ENCODE peak calls at places on chromosomes 5 and 9, in five cellular contexts. J is stomach, H is endothelial cell of umbilical vein, Q is Peyer's patch, A is right lobe of liver. P is an unnamed sample.

GRCh38 chr9:83932001-83932400 is 10.8 kb upstream of the KIF27 start:
- DNase-seq in J (no peak), H (no peak), Q (no peak), A (no peak), P (no peak)

GRCh38 chr5:80864109-80864508 is 96.1 kb upstream of the RASGRF2 start:
- DNase-seq in J (no peak), H (no peak), Q (no peak), A (no peak), P (no peak)

GRCh38 chr9:37941253-37941652 is 37.3 kb upstream of the SLC25A51 start:
- DNase-seq in J (no peak), H (no peak), Q (no peak), A (no peak), P (no peak)

GRCh38 chr5:166509085-166509484 is 1782.4 kb upstream of the WWC1 start:
- DNase-seq in J (no peak), H (no peak), Q (no peak), A (no peak), P (no peak)

GRCh38 chr5:5165541-5166002 is 25.4 kb downstream of the ADAMTS16 start:
- DNase-seq in J (no peak), H (no peak), Q (no peak), A (no peak), P (no peak)

GRCh38 chr5:134435525-134435924 is 23.8 kb upstream of the CDKN2AIPNL start:
- DNase-seq in J (no peak), H (no peak), Q (no peak), A (no peak), P (no peak)

GRCh38 chr5:176402684-176403083 is 13.7 kb downstream of the CLTB start:
- DNase-seq in J (no peak), H (no peak), Q (no peak), A (no peak), P (peak)

GRCh38 chr5:74903165-74903787 is 37.1 kb upstream of the FAM169A start:
- DNase-seq in J (peak), H (no peak), Q (no peak), A (peak), P (no peak)

GRCh38 chr5:137741718-137742117 is 5.8 kb upstream of the KLHL3 start:
- DNase-seq in J (no peak), H (no peak), Q (no peak), A (no peak), P (no peak)

GRCh38 chr9:28774433-28775029 is 1201.2 kb upstream of the C9orf72 start:
- DNase-seq in J (no peak), H (peak), Q (no peak), A (no peak), P (no peak)

GRCh38 chr5:149672701-149673455 is 57.2 kb upstream of the PPARGC1B start:
- DNase-seq in J (no peak), H (peak), Q (no peak), A (no peak), P (no peak)

GRCh38 chr9:136666364-136667216 is 3.9 kb downstream of the EGFL7 start:
- DNase-seq in J (no peak), H (peak), Q (no peak), A (no peak), P (no peak)

GRCh38 chr5:55481293-55481900 is 53.4 kb downstream of the PLPP1 start:
- DNase-seq in J (no peak), H (no peak), Q (no peak), A (no peak), P (no peak)

GRCh38 chr5:132489871-132490483 is 596 bp downstream of the IRF1 start:
- DNase-seq in J (peak), H (peak), Q (peak), A (peak), P (peak)

GRCh38 chr5:39697891-39698290 is 273.1 kb upstream of the DAB2 start:
- DNase-seq in J (no peak), H (no peak), Q (no peak), A (no peak), P (no peak)

GRCh38 chr5:149831492-149831891 is 101.4 kb downstream of the PPARGC1B start:
- DNase-seq in J (no peak), H (no peak), Q (no peak), A (no peak), P (no peak)

GRCh38 chr5:96758621-96759020 is 49.1 kb downstream of the ERAP1 start:
- DNase-seq in J (no peak), H (no peak), Q (no peak), A (no peak), P (no peak)

GRCh38 chr9:95533996-95534680 is 17.4 kb upstream of the PTCH1 start:
- DNase-seq in J (no peak), H (no peak), Q (no peak), A (no peak), P (no peak)

GRCh38 chr5:58764199-58764598 is 181.3 kb downstream of the RAB3C start:
- DNase-seq in J (no peak), H (no peak), Q (no peak), A (no peak), P (no peak)

GRCh38 chr9:138078846-138079245 is 201.3 kb downstream of the CACNA1B start:
- DNase-seq in J (peak), H (no peak), Q (peak), A (no peak), P (no peak)

GRCh38 chr9:13292158-13292557 is 12.7 kb upstream of the MPDZ start:
- DNase-seq in J (no peak), H (no peak), Q (no peak), A (no peak), P (no peak)

GRCh38 chr5:154273028-154273617 is 82.6 kb downstream of the GALNT10 start:
- DNase-seq in J (no peak), H (no peak), Q (no peak), A (no peak), P (peak)

GRCh38 chr9:125536184-125537152 is 170.5 kb downstream of the MAPKAP1 start:
- DNase-seq in J (no peak), H (no peak), Q (no peak), A (no peak), P (no peak)

GRCh38 chr9:124078641-124079040 is 67.1 kb downstream of the LHX2 start:
- DNase-seq in J (no peak), H (peak), Q (no peak), A (no peak), P (no peak)

GRCh38 chr5:14337603-14338002 is 194.5 kb downstream of the TRIO start:
- DNase-seq in J (no peak), H (no peak), Q (no peak), A (no peak), P (no peak)

GRCh38 chr5:117207088-117207668 is 632.6 kb upstream of the SEMA6A start:
- DNase-seq in J (no peak), H (no peak), Q (no peak), A (no peak), P (no peak)

GRCh38 chr5:160432188-160432587 is 10.5 kb downstream of the PTTG1 start:
- DNase-seq in J (no peak), H (no peak), Q (no peak), A (no peak), P (no peak)

GRCh38 chr5:51882647-51883046 is 499.4 kb downstream of the ISL1 start:
- DNase-seq in J (no peak), H (no peak), Q (no peak), A (no peak), P (no peak)

GRCh38 chr5:140833993-140834392 is at the start of gene PCDHA7:
- DNase-seq in J (no peak), H (no peak), Q (no peak), A (no peak), P (no peak)

GRCh38 chr9:85432599-85432998 is 309.2 kb downstream of the AGTPBP1 start:
- DNase-seq in J (no peak), H (no peak), Q (no peak), A (no peak), P (no peak)
- H3K27ac ChIP-seq in J (no peak), H (no peak), Q (no peak), A (no peak), P (no peak)

GRCh38 chr5:16497546-16497945 is 31.9 kb upstream of the ZNF622 start:
- DNase-seq in J (no peak), H (no peak), Q (no peak), A (no peak), P (no peak)
- H3K4me3 ChIP-seq in J (no peak), H (no peak), Q (no peak), A (no peak), P (no peak)

DNA sequence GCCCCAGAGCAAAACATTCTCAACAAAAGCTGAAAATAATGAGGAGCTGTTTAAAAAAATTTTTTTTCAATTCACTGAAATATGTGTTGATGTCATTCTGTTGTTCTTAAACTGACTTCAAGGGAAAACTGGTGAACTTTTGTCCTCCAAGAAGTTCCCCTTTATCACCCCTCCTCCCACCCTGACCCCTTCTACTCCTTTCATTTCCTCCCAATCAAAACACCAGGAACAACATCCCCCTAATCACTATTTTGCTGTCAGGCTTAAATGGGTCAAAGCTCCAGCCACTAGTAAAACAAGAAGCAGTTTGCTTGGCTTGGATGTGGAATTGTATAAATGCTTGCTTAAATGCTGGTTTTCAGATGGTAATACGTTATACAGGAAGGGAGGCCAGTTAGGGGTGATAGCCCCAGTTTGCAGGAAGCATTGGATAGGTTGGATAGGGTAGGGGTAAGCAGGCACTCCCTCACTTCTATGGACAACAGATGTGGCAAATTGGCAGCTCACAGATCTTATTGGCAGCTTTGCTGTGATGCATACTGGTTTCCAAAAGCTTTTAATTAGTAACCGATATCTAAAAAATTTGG is 473.6 kb downstream of the AGTPBP1 start:
- DNase-seq in J (no peak), H (peak), Q (no peak), A (no peak), P (no peak)
- TF ChIP-seq POLR2A in J (no peak), H (no peak), Q (no peak), A (no peak), P (no peak)

DNA sequence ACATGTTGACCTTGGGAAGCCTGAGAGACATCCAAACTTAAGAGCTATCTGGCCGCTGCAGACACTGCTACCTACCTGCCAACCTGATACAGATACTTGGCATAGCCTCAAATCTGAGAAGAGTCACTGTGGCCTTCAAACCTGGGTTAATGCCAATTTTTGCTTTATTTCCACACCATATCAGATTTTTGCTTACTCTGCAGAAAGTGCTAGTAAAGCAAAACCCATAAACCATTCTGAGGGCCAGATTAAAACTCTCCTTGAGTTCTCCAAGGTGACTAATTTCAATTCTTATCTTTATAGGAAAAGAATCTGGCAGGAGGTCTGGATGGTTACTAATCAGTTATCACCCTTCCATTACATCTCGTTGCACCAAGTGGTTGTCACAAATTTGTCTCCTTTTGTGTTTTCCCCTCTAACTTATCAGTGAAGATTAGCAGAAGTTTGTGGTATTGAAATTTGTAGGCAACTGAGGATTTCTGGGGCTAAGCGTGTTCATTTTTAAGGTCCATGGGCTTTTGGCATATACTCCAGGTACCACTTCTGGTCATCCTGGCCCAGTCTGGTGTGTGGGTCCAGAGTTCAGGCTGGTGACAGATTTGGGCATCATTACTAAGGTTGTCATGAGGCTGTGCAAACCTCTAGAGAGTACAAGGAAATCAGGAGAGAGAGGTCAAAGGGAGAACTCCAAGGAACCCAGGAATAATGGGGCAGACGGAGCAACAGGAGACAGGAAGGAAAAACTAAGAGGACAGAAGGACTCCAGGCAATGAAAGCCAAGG is 177.9 kb downstream of the TSSK1B start:
- DNase-seq in J (no peak), H (no peak), Q (no peak), A (peak), P (no peak)
- H3K27ac ChIP-seq in J (no peak), H (no peak), Q (no peak), A (no peak), P (no peak)

GRCh38 chr5:73231245-73231778 is 58.3 kb downstream of the TMEM174 start:
- DNase-seq in J (no peak), H (peak), Q (no peak), A (no peak), P (no peak)

GRCh38 chr5:73232266-73233041 is 59.5 kb downstream of the TMEM174 start:
- DNase-seq in J (no peak), H (no peak), Q (no peak), A (no peak), P (no peak)

GRCh38 chr5:73233053-73233460 is 60.1 kb downstream of the TMEM174 start:
- DNase-seq in J (no peak), H (no peak), Q (no peak), A (no peak), P (no peak)

GRCh38 chr5:73234156-73234555 is 61.2 kb downstream of the TMEM174 start:
- DNase-seq in J (no peak), H (no peak), Q (no peak), A (no peak), P (no peak)

GRCh38 chr5:73233461-73234151 is 60.6 kb downstream of the TMEM174 start:
- DNase-seq in J (no peak), H (peak), Q (no peak), A (no peak), P (no peak)
- H3K4me3 ChIP-seq in J (peak), H (peak), Q (peak), A (peak), P (peak)

DNA sequence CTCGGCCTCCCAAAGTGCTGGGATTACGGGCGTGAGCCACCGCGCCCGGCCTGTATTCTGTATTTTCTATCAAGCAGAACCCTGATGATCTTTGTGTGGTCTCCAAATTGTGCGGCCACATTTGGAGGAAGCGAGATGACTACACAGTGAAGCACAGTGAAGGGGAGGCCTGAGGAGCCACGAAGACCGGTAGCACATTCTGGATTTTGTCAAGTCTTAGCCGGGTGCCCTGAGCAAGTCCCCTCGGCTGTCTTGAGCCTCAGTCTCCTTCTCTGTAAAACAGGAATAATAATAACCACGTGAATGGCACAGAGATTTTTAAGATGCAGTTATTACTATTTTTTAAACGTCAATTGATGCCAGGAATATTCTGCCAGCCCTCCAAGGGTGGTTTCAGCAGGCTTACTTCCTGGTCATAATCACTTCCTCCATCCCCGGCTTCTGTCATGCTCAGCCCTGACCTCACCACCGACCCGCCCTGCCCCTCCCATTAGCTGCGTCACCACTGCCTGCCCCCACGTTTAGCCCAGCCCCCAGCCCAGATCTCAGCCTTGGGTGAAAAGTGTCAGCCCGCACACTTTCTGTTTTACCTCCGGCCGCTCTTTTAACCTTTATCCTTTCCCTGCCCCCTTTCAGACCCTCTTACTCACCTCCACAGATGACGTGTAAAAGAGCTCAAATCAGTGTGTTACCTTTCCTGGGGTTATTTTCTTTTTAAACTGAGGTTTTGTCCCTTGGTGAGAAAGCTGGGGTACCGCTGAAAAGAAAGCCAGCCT is 27.0 kb upstream of the ERGIC1 start:
- DNase-seq in J (peak), H (peak), Q (peak), A (peak), P (peak)
- TF ChIP-seq POLR2A in J (no peak), H (peak), Q (peak), A (peak), P (peak)

P was measured in sigmoid colon.